ENCODE peak calls at places on chromosomes 2 and 18, in seven cellular contexts. One of them, this sample, is unnamed.

GRCh38 chr2:31980674-31981356 is 30.0 kb downstream of the MEMO1 start:
- DNase-seq in A549: peak
- DNase-seq in OCI-M1: peak
- DNase-seq in GM03348: peak
- DNase-seq in stomach: no peak
- DNase-seq in NCI-H2029 treated with DMSO at 0.1 percent for 48 hours: no peak
- DNase-seq in G401: peak
- DNase-seq in this sample: peak

GRCh38 chr2:209682646-209683045 is 89.0 kb upstream of the UNC80 start:
- DNase-seq in stomach: no peak
- DNase-seq in A549: no peak
- DNase-seq in G401: no peak
- DNase-seq in OCI-M1: no peak
- DNase-seq in GM03348: no peak
- DNase-seq in NCI-H2029 treated with DMSO at 0.1 percent for 48 hours: no peak
- DNase-seq in this sample: no peak

GRCh38 chr2:3460831-3461544 is 58.3 kb downstream of the ADI1 start:
- DNase-seq in stomach: peak
- DNase-seq in GM03348: no peak
- DNase-seq in G401: peak
- DNase-seq in A549: no peak
- DNase-seq in OCI-M1: no peak
- DNase-seq in NCI-H2029 treated with DMSO at 0.1 percent for 48 hours: no peak
- DNase-seq in this sample: no peak

GRCh38 chr2:111898703-111899514 is 502 bp downstream of the MERTK start:
- DNase-seq in NCI-H2029 treated with DMSO at 0.1 percent for 48 hours: no peak
- DNase-seq in G401: no peak
- DNase-seq in stomach: peak
- DNase-seq in A549: peak
- DNase-seq in OCI-M1: no peak
- DNase-seq in GM03348: peak
- DNase-seq in this sample: no peak

GRCh38 chr18:7895346-7895745 is 328.2 kb downstream of the PTPRM start:
- DNase-seq in stomach: no peak
- DNase-seq in GM03348: no peak
- DNase-seq in OCI-M1: no peak
- DNase-seq in G401: no peak
- DNase-seq in NCI-H2029 treated with DMSO at 0.1 percent for 48 hours: no peak
- DNase-seq in A549: no peak
- DNase-seq in this sample: no peak

GRCh38 chr2:48120759-48121242 is 214.5 kb upstream of the FBXO11 start:
- DNase-seq in G401: no peak
- DNase-seq in stomach: no peak
- DNase-seq in OCI-M1: peak
- DNase-seq in GM03348: no peak
- DNase-seq in A549: no peak
- DNase-seq in NCI-H2029 treated with DMSO at 0.1 percent for 48 hours: no peak
- DNase-seq in this sample: peak

GRCh38 chr2:236607471-236608307 is 38.1 kb downstream of the ACKR3 start:
- DNase-seq in GM03348: peak
- DNase-seq in OCI-M1: peak
- DNase-seq in NCI-H2029 treated with DMSO at 0.1 percent for 48 hours: no peak
- DNase-seq in stomach: no peak
- DNase-seq in A549: peak
- DNase-seq in G401: no peak
- DNase-seq in this sample: peak

GRCh38 chr2:3563521-3563976 is 5.4 kb upstream of the RNASEH1 start:
- DNase-seq in A549: no peak
- DNase-seq in G401: no peak
- DNase-seq in stomach: no peak
- DNase-seq in NCI-H2029 treated with DMSO at 0.1 percent for 48 hours: no peak
- DNase-seq in OCI-M1: peak
- DNase-seq in GM03348: no peak
- DNase-seq in this sample: peak

GRCh38 chr18:55473078-55473477 is 114.9 kb downstream of the TCF4 start:
- DNase-seq in NCI-H2029 treated with DMSO at 0.1 percent for 48 hours: no peak
- DNase-seq in stomach: no peak
- DNase-seq in G401: no peak
- DNase-seq in OCI-M1: peak
- DNase-seq in A549: no peak
- DNase-seq in GM03348: no peak
- DNase-seq in this sample: peak

GRCh38 chr2:175004980-175005832 is at the start of gene CHN1:
- DNase-seq in stomach: peak
- DNase-seq in GM03348: peak
- DNase-seq in OCI-M1: peak
- DNase-seq in NCI-H2029 treated with DMSO at 0.1 percent for 48 hours: no peak
- DNase-seq in A549: peak
- DNase-seq in G401: peak
- DNase-seq in this sample: peak

GRCh38 chr18:74255022-74255658 is 36.6 kb downstream of the CYB5A start:
- DNase-seq in OCI-M1: no peak
- DNase-seq in A549: no peak
- DNase-seq in NCI-H2029 treated with DMSO at 0.1 percent for 48 hours: no peak
- DNase-seq in G401: peak
- DNase-seq in GM03348: no peak
- DNase-seq in stomach: peak
- DNase-seq in this sample: no peak

GRCh38 chr2:96251721-96252292 is 14.0 kb downstream of the TMEM127 start:
- DNase-seq in GM03348: peak
- DNase-seq in G401: peak
- DNase-seq in A549: peak
- DNase-seq in stomach: peak
- DNase-seq in OCI-M1: peak
- DNase-seq in NCI-H2029 treated with DMSO at 0.1 percent for 48 hours: no peak
- DNase-seq in this sample: peak

GRCh38 chr2:44655401-44655864 is 286.1 kb upstream of the SIX3 start:
- DNase-seq in A549: no peak
- DNase-seq in OCI-M1: no peak
- DNase-seq in GM03348: no peak
- DNase-seq in G401: no peak
- DNase-seq in NCI-H2029 treated with DMSO at 0.1 percent for 48 hours: no peak
- DNase-seq in stomach: no peak
- DNase-seq in this sample: no peak

GRCh38 chr18:34971313-34971712 is 69.9 kb upstream of the MAPRE2 start:
- DNase-seq in stomach: no peak
- DNase-seq in G401: no peak
- DNase-seq in NCI-H2029 treated with DMSO at 0.1 percent for 48 hours: no peak
- DNase-seq in OCI-M1: peak
- DNase-seq in A549: peak
- DNase-seq in GM03348: no peak
- DNase-seq in this sample: peak

GRCh38 chr2:154706660-154707059 is 8.2 kb downstream of the KCNJ3 start:
- DNase-seq in OCI-M1: peak
- DNase-seq in stomach: no peak
- DNase-seq in GM03348: no peak
- DNase-seq in G401: peak
- DNase-seq in NCI-H2029 treated with DMSO at 0.1 percent for 48 hours: no peak
- DNase-seq in A549: no peak
- DNase-seq in this sample: no peak

GRCh38 chr2:172279843-172280242 is 147.5 kb upstream of the ITGA6 start:
- DNase-seq in NCI-H2029 treated with DMSO at 0.1 percent for 48 hours: no peak
- DNase-seq in A549: no peak
- DNase-seq in stomach: no peak
- DNase-seq in OCI-M1: no peak
- DNase-seq in GM03348: no peak
- DNase-seq in G401: no peak
- DNase-seq in this sample: no peak

GRCh38 chr18:60754413-60754812 is 381.8 kb upstream of the MC4R start:
- DNase-seq in stomach: no peak
- DNase-seq in GM03348: no peak
- DNase-seq in OCI-M1: no peak
- DNase-seq in G401: no peak
- DNase-seq in A549: no peak
- DNase-seq in NCI-H2029 treated with DMSO at 0.1 percent for 48 hours: no peak
- DNase-seq in this sample: no peak

GRCh38 chr2:133045787-133046186 is 375.8 kb upstream of the LYPD1 start:
- DNase-seq in G401: no peak
- DNase-seq in A549: peak
- DNase-seq in NCI-H2029 treated with DMSO at 0.1 percent for 48 hours: no peak
- DNase-seq in OCI-M1: peak
- DNase-seq in stomach: no peak
- DNase-seq in GM03348: no peak
- DNase-seq in this sample: no peak

GRCh38 chr2:174597347-174598047 is at the start of gene WIPF1:
- DNase-seq in G401: no peak
- DNase-seq in stomach: no peak
- DNase-seq in OCI-M1: peak
- DNase-seq in GM03348: peak
- DNase-seq in NCI-H2029 treated with DMSO at 0.1 percent for 48 hours: no peak
- DNase-seq in A549: no peak
- DNase-seq in this sample: peak

GRCh38 chr2:105510761-105511669 is 112.2 kb upstream of the FHL2 start:
- DNase-seq in NCI-H2029 treated with DMSO at 0.1 percent for 48 hours: no peak
- DNase-seq in GM03348: no peak
- DNase-seq in G401: no peak
- DNase-seq in OCI-M1: no peak
- DNase-seq in A549: peak
- DNase-seq in stomach: no peak
- DNase-seq in this sample: no peak

GRCh38 chr2:192307530-192307929 is 112.8 kb upstream of the TMEFF2 start:
- DNase-seq in A549: no peak
- DNase-seq in stomach: no peak
- DNase-seq in OCI-M1: no peak
- DNase-seq in NCI-H2029 treated with DMSO at 0.1 percent for 48 hours: no peak
- DNase-seq in G401: no peak
- DNase-seq in GM03348: no peak
- DNase-seq in this sample: no peak

GRCh38 chr2:73907840-73908452 is 15.1 kb downstream of the ACTG2 start:
- DNase-seq in G401: peak
- DNase-seq in NCI-H2029 treated with DMSO at 0.1 percent for 48 hours: peak
- DNase-seq in OCI-M1: peak
- DNase-seq in A549: peak
- DNase-seq in stomach: no peak
- DNase-seq in GM03348: no peak
- DNase-seq in this sample: no peak

GRCh38 chr18:72542993-72543361 is 1.2 kb downstream of the CBLN2 start:
- DNase-seq in stomach: no peak
- DNase-seq in G401: no peak
- DNase-seq in GM03348: peak
- DNase-seq in A549: no peak
- DNase-seq in NCI-H2029 treated with DMSO at 0.1 percent for 48 hours: no peak
- DNase-seq in OCI-M1: no peak
- DNase-seq in this sample: no peak

GRCh38 chr2:165462433-165462832 is 7.1 kb upstream of the CSRNP3 start:
- DNase-seq in stomach: no peak
- DNase-seq in G401: peak
- DNase-seq in A549: no peak
- DNase-seq in NCI-H2029 treated with DMSO at 0.1 percent for 48 hours: no peak
- DNase-seq in OCI-M1: peak
- DNase-seq in GM03348: no peak
- DNase-seq in this sample: no peak

GRCh38 chr18:48222118-48222517 is 187.1 kb downstream of the ZBTB7C start:
- DNase-seq in A549: peak
- DNase-seq in G401: peak
- DNase-seq in OCI-M1: peak
- DNase-seq in stomach: peak
- DNase-seq in GM03348: no peak
- DNase-seq in NCI-H2029 treated with DMSO at 0.1 percent for 48 hours: peak
- DNase-seq in this sample: peak

GRCh38 chr2:36569267-36569860 is 28.6 kb downstream of the FEZ2 start:
- DNase-seq in GM03348: no peak
- DNase-seq in OCI-M1: no peak
- DNase-seq in NCI-H2029 treated with DMSO at 0.1 percent for 48 hours: no peak
- DNase-seq in stomach: no peak
- DNase-seq in G401: no peak
- DNase-seq in A549: peak
- DNase-seq in this sample: no peak

GRCh38 chr2:149611100-149611820 is 23.7 kb upstream of the MMADHC start:
- DNase-seq in G401: no peak
- DNase-seq in stomach: no peak
- DNase-seq in GM03348: no peak
- DNase-seq in A549: peak
- DNase-seq in OCI-M1: no peak
- DNase-seq in NCI-H2029 treated with DMSO at 0.1 percent for 48 hours: peak
- DNase-seq in this sample: no peak

GRCh38 chr2:45301307-45302010 is 292.2 kb upstream of the SIX2 start:
- DNase-seq in A549: no peak
- DNase-seq in OCI-M1: no peak
- DNase-seq in NCI-H2029 treated with DMSO at 0.1 percent for 48 hours: peak
- DNase-seq in G401: no peak
- DNase-seq in stomach: no peak
- DNase-seq in GM03348: no peak
- DNase-seq in this sample: no peak

GRCh38 chr2:106596844-106597243 is 109.7 kb downstream of the CD8B2 start:
- DNase-seq in NCI-H2029 treated with DMSO at 0.1 percent for 48 hours: no peak
- DNase-seq in A549: peak
- DNase-seq in GM03348: no peak
- DNase-seq in OCI-M1: no peak
- DNase-seq in stomach: no peak
- DNase-seq in G401: no peak
- DNase-seq in this sample: no peak

GRCh38 chr2:168156661-168157060 is 90.7 kb downstream of the STK39 start:
- DNase-seq in A549: peak
- DNase-seq in GM03348: peak
- DNase-seq in G401: no peak
- DNase-seq in OCI-M1: no peak
- DNase-seq in stomach: no peak
- DNase-seq in NCI-H2029 treated with DMSO at 0.1 percent for 48 hours: no peak
- DNase-seq in this sample: no peak

GRCh38 chr2:179233626-179234430 is 30.8 kb downstream of the SESTD1 start:
- DNase-seq in GM03348: no peak
- DNase-seq in A549: no peak
- DNase-seq in stomach: no peak
- DNase-seq in G401: no peak
- DNase-seq in OCI-M1: no peak
- DNase-seq in NCI-H2029 treated with DMSO at 0.1 percent for 48 hours: no peak
- DNase-seq in this sample: no peak

GRCh38 chr2:217523246-217523645 is 479.5 kb downstream of the TNS1 start:
- DNase-seq in GM03348: no peak
- DNase-seq in NCI-H2029 treated with DMSO at 0.1 percent for 48 hours: no peak
- DNase-seq in stomach: no peak
- DNase-seq in OCI-M1: no peak
- DNase-seq in G401: no peak
- DNase-seq in A549: no peak
- DNase-seq in this sample: no peak

GRCh38 chr18:9722691-9723090 is 14.6 kb downstream of the RAB31 start:
- DNase-seq in A549: no peak
- DNase-seq in NCI-H2029 treated with DMSO at 0.1 percent for 48 hours: no peak
- DNase-seq in stomach: peak
- DNase-seq in G401: peak
- DNase-seq in OCI-M1: no peak
- DNase-seq in GM03348: no peak
- DNase-seq in this sample: no peak

GRCh38 chr2:70073493-70073892 is 13.8 kb upstream of the PCBP1 start:
- DNase-seq in NCI-H2029 treated with DMSO at 0.1 percent for 48 hours: no peak
- DNase-seq in GM03348: no peak
- DNase-seq in G401: no peak
- DNase-seq in A549: no peak
- DNase-seq in stomach: no peak
- DNase-seq in OCI-M1: no peak
- DNase-seq in this sample: no peak

GRCh38 chr2:230893881-230894781 is 29.4 kb downstream of the ITM2C start:
- DNase-seq in NCI-H2029 treated with DMSO at 0.1 percent for 48 hours: no peak
- DNase-seq in A549: no peak
- DNase-seq in stomach: no peak
- DNase-seq in GM03348: no peak
- DNase-seq in G401: peak
- DNase-seq in OCI-M1: no peak
- DNase-seq in this sample: peak